ENCODE peak calls at places on chromosomes 13 and 19, in four cellular contexts. One of them, this sample, is unnamed.

GRCh38 chr19:57171551-57172081 is 4.3 kb upstream of the DUXA start:
- DNase-seq in SW480: no peak
- DNase-seq in right lobe of liver: no peak
- DNase-seq in stimulated activated CD4-positive, alpha-beta T cell treated with anti-CD3 and anti-CD28 coated beads, TNF-alpha, amount 100 ng/mL, for 1 hour: no peak
- DNase-seq in this sample: peak; percentile 11

GRCh38 chr19:3366104-3366760 is at the start of gene NFIC:
- DNase-seq in right lobe of liver: peak; percentile 86
- DNase-seq in SW480: peak; percentile 46
- DNase-seq in stimulated activated CD4-positive, alpha-beta T cell treated with anti-CD3 and anti-CD28 coated beads, TNF-alpha, amount 100 ng/mL, for 1 hour: no peak
- DNase-seq in this sample: peak; percentile 63

GRCh38 chr19:48994035-48994386 is 324 bp downstream of the RUVBL2 start:
- DNase-seq in right lobe of liver: no peak
- DNase-seq in SW480: no peak
- DNase-seq in stimulated activated CD4-positive, alpha-beta T cell treated with anti-CD3 and anti-CD28 coated beads, TNF-alpha, amount 100 ng/mL, for 1 hour: no peak
- DNase-seq in this sample: no peak

GRCh38 chr13:114222461-114222968 is 12.2 kb upstream of the CDC16 start:
- DNase-seq in right lobe of liver: no peak
- DNase-seq in SW480: no peak
- DNase-seq in stimulated activated CD4-positive, alpha-beta T cell treated with anti-CD3 and anti-CD28 coated beads, TNF-alpha, amount 100 ng/mL, for 1 hour: no peak
- DNase-seq in this sample: peak; percentile 88

GRCh38 chr19:887072-887471 is 5.9 kb downstream of the MED16 start:
- DNase-seq in stimulated activated CD4-positive, alpha-beta T cell treated with anti-CD3 and anti-CD28 coated beads, TNF-alpha, amount 100 ng/mL, for 1 hour: no peak
- DNase-seq in right lobe of liver: no peak
- DNase-seq in SW480: no peak
- DNase-seq in this sample: no peak

GRCh38 chr13:48158290-48158689 is 63.4 kb upstream of the MED4 start:
- DNase-seq in SW480: no peak
- DNase-seq in stimulated activated CD4-positive, alpha-beta T cell treated with anti-CD3 and anti-CD28 coated beads, TNF-alpha, amount 100 ng/mL, for 1 hour: no peak
- DNase-seq in right lobe of liver: no peak
- DNase-seq in this sample: no peak

GRCh38 chr13:47480121-47480520 is 521.0 kb downstream of the SUCLA2 start:
- DNase-seq in right lobe of liver: no peak
- DNase-seq in SW480: peak; percentile 36
- DNase-seq in stimulated activated CD4-positive, alpha-beta T cell treated with anti-CD3 and anti-CD28 coated beads, TNF-alpha, amount 100 ng/mL, for 1 hour: no peak
- DNase-seq in this sample: no peak

GRCh38 chr19:6674868-6675305 is 4.9 kb upstream of the TNFSF14 start:
- DNase-seq in SW480: peak; percentile 72
- DNase-seq in stimulated activated CD4-positive, alpha-beta T cell treated with anti-CD3 and anti-CD28 coated beads, TNF-alpha, amount 100 ng/mL, for 1 hour: peak; percentile 74
- DNase-seq in right lobe of liver: peak; percentile 77
- DNase-seq in this sample: peak; percentile 85

GRCh38 chr13:91351123-91351522 is 3.6 kb downstream of the MIR17HG start:
- DNase-seq in SW480: no peak
- DNase-seq in right lobe of liver: no peak
- DNase-seq in stimulated activated CD4-positive, alpha-beta T cell treated with anti-CD3 and anti-CD28 coated beads, TNF-alpha, amount 100 ng/mL, for 1 hour: no peak
- DNase-seq in this sample: no peak

GRCh38 chr19:36604656-36605100 is 435 bp upstream of the ZNF382 start:
- DNase-seq in stimulated activated CD4-positive, alpha-beta T cell treated with anti-CD3 and anti-CD28 coated beads, TNF-alpha, amount 100 ng/mL, for 1 hour: peak; percentile 72
- DNase-seq in SW480: no peak
- DNase-seq in right lobe of liver: peak; percentile 71
- DNase-seq in this sample: peak; percentile 23

GRCh38 chr19:33268162-33268991 is 34.0 kb downstream of the CEBPA start:
- DNase-seq in SW480: no peak
- DNase-seq in stimulated activated CD4-positive, alpha-beta T cell treated with anti-CD3 and anti-CD28 coated beads, TNF-alpha, amount 100 ng/mL, for 1 hour: no peak
- DNase-seq in right lobe of liver: peak; percentile 59
- DNase-seq in this sample: peak; percentile 20